ENCODE peak calls at places on chromosomes 3 and 15, in nine cellular contexts. R is heart right ventricle, C is lower lobe of right lung, X is A549, M is thoracic aorta, V is psoas muscle, Y is neural progenitor cell, B is uterus, K is lung. P is an unnamed sample. For H3K4me1, the result is how much of the 10 kb centered on the place peaks cover.

GRCh38 chr3:12265558-12265957 is 23.3 kb upstream of the PPARG start:
- DNase-seq in X (no peak), M (no peak), C (no peak), Y (no peak), R (no peak), K (no peak), B (no peak), V (no peak), P (no peak)

GRCh38 chr3:149120051-149120972 is 9.1 kb upstream of the HPS3 start:
- DNase-seq in K (no peak), B (no peak), X (peak), V (no peak), C (no peak), R (no peak), Y (peak), M (no peak), P (peak)

GRCh38 chr15:39788108-39788507 is 5.5 kb upstream of the FSIP1 start:
- DNase-seq in B (no peak), X (no peak), M (no peak), R (no peak), Y (no peak), K (no peak), C (no peak), V (no peak), P (no peak)

GRCh38 chr3:175805825-175806224 is 946.7 kb downstream of the NAALADL2 start:
- DNase-seq in M (no peak), C (no peak), B (no peak), R (no peak), Y (no peak), K (no peak), X (no peak), V (no peak), P (no peak)

GRCh38 chr15:69910511-69910910 is 187.2 kb downstream of the TLE3 start:
- DNase-seq in R (no peak), C (no peak), Y (peak), X (no peak), K (no peak), B (no peak), V (no peak), M (no peak), P (no peak)

GRCh38 chr15:92633001-92633400 is 22.6 kb downstream of the FAM174B start:
- DNase-seq in M (no peak), K (no peak), V (no peak), B (no peak), X (no peak), R (no peak), Y (no peak), C (no peak), P (no peak)

GRCh38 chr3:108319428-108320053 is 23.2 kb downstream of the HHLA2 start:
- DNase-seq in X (no peak), V (no peak), Y (no peak), K (peak), B (no peak), R (no peak), M (no peak), C (no peak), P (no peak)

GRCh38 chr3:60935709-60936108 is 315.5 kb downstream of the FHIT start:
- DNase-seq in Y (no peak), M (no peak), B (no peak), C (no peak), V (no peak), R (no peak), K (no peak), X (no peak), P (peak)

GRCh38 chr15:97840501-97840900 is 120.0 kb upstream of the ARRDC4 start:
- DNase-seq in C (no peak), K (no peak), Y (no peak), B (no peak), R (no peak), M (no peak), V (no peak), X (no peak), P (no peak)

GRCh38 chr15:27820232-27820631 is 278.9 kb downstream of the OCA2 start:
- DNase-seq in B (no peak), V (no peak), K (no peak), X (no peak), Y (no peak), C (no peak), R (no peak), M (no peak), P (no peak)

GRCh38 chr15:38714309-38715072 is 149.9 kb upstream of the RASGRP1 start:
- DNase-seq in M (no peak), V (no peak), B (no peak), X (no peak), K (no peak), Y (no peak), C (no peak), R (no peak), P (peak)

GRCh38 chr3:133503409-133503808 is 70.1 kb upstream of the CDV3 start:
- DNase-seq in C (no peak), B (no peak), K (no peak), R (no peak), X (no peak), Y (no peak), M (no peak), V (no peak), P (no peak)

GRCh38 chr3:10394491-10395025 is 73.6 kb upstream of the SEC13 start:
- DNase-seq in K (no peak), V (no peak), X (no peak), M (no peak), Y (no peak), B (no peak), C (no peak), R (no peak), P (no peak)

GRCh38 chr3:187368251-187368733 is at the start of gene RTP4:
- DNase-seq in C (no peak), M (no peak), K (no peak), R (no peak), Y (no peak), V (no peak), X (no peak), B (peak), P (no peak)

GRCh38 chr15:80514071-80514780 is 110.0 kb downstream of the ARNT2 start:
- DNase-seq in K (no peak), Y (no peak), X (no peak), V (no peak), R (no peak), C (no peak), M (no peak), B (no peak), P (peak)

GRCh38 chr3:13494463-13495350 is 14.6 kb downstream of the HDAC11 start:
- DNase-seq in K (no peak), C (peak), R (no peak), M (no peak), B (no peak), V (no peak), Y (peak), X (peak), P (no peak)

GRCh38 chr3:132326251-132326650 is 9.0 kb downstream of the ACP3 start:
- DNase-seq in K (no peak), R (no peak), M (no peak), X (no peak), C (no peak), Y (no peak), B (no peak), V (no peak), P (no peak)

GRCh38 chr15:58758141-58758540 is 8.6 kb upstream of the ADAM10 start:
- DNase-seq in C (no peak), X (no peak), R (no peak), Y (no peak), V (no peak), B (no peak), M (no peak), K (no peak), P (no peak)

GRCh38 chr3:12229896-12230295 is 59.0 kb upstream of the PPARG start:
- DNase-seq in M (no peak), Y (no peak), R (no peak), X (no peak), K (peak), B (no peak), C (peak), V (no peak), P (no peak)

GRCh38 chr3:169112153-169112892 is 551.2 kb downstream of the MECOM start:
- DNase-seq in V (no peak), X (no peak), M (no peak), K (no peak), R (no peak), Y (no peak), B (no peak), C (no peak), P (peak)

GRCh38 chr3:126539558-126540250 is 15.7 kb downstream of the CHST13 start:
- DNase-seq in C (peak), K (no peak), B (peak), R (no peak), V (no peak), Y (no peak), M (no peak), X (no peak), P (no peak)

GRCh38 chr3:25007974-25008658 is 419.9 kb upstream of the RARB start:
- DNase-seq in V (no peak), B (no peak), R (no peak), M (no peak), Y (no peak), K (no peak), X (no peak), C (no peak), P (peak)

GRCh38 chr3:28664123-28664522 is 315.5 kb upstream of the AZI2 start:
- DNase-seq in K (no peak), V (no peak), C (no peak), B (no peak), M (no peak), R (no peak), Y (no peak), X (no peak), P (no peak)

GRCh38 chr15:37618368-37618767 is 316.1 kb upstream of the TMCO5A start:
- DNase-seq in R (no peak), X (no peak), K (no peak), B (no peak), Y (no peak), V (no peak), M (no peak), C (no peak), P (no peak)

GRCh38 chr3:64889991-64890390 is 202.2 kb upstream of the ADAMTS9 start:
- DNase-seq in B (peak), Y (no peak), V (peak), R (peak), K (no peak), M (no peak), X (no peak), C (no peak), P (no peak)

GRCh38 chr3:129121792-129122696 is at the start of gene RAB43:
- DNase-seq in X (peak), R (peak), V (peak), K (peak), M (peak), Y (peak), B (peak), C (peak), P (peak)

GRCh38 chr3:105157016-105157765 is 209.5 kb upstream of the ALCAM start:
- DNase-seq in B (no peak), M (no peak), R (no peak), Y (peak), K (no peak), V (no peak), X (no peak), C (no peak), P (no peak)

GRCh38 chr3:97612632-97613031 is 151.9 kb upstream of the ARL6 start:
- DNase-seq in V (no peak), C (no peak), B (no peak), Y (no peak), X (no peak), M (no peak), R (no peak), K (no peak), P (no peak)

GRCh38 chr3:17602126-17602525 is 140.3 kb downstream of the TBC1D5 start:
- DNase-seq in C (no peak), B (no peak), R (no peak), Y (no peak), X (no peak), K (no peak), V (no peak), M (no peak), P (peak)

GRCh38 chr3:4394048-4394447 is 73.0 kb downstream of the SUMF1 start:
- DNase-seq in X (no peak), V (no peak), B (no peak), M (no peak), Y (no peak), C (no peak), R (no peak), K (no peak), P (no peak)

GRCh38 chr3:15899438-15899837 is 101.7 kb upstream of the ANKRD28 start:
- DNase-seq in R (no peak), X (no peak), Y (no peak), C (no peak), V (no peak), B (no peak), K (no peak), M (no peak), P (no peak)

GRCh38 chr15:77915261-77915960 is 162.1 kb downstream of the TBC1D2B start:
- DNase-seq in C (no peak), V (no peak), R (no peak), K (no peak), B (no peak), X (no peak), M (no peak), Y (no peak), P (no peak)

GRCh38 chr15:80891006-80891405 is 98.6 kb downstream of the MESD start:
- DNase-seq in X (no peak), Y (no peak), K (no peak), R (no peak), M (no peak), V (no peak), B (no peak), C (no peak), P (no peak)

GRCh38 chr3:104909188-104909587 is 457.5 kb upstream of the ALCAM start:
- DNase-seq in B (no peak), K (no peak), X (no peak), R (no peak), C (no peak), M (no peak), Y (no peak), V (no peak), P (peak)

GRCh38 chr3:72630614-72631344 is 217.5 kb downstream of the SHQ1 start:
- DNase-seq in K (no peak), X (no peak), Y (no peak), C (no peak), R (no peak), V (no peak), M (no peak), B (no peak), P (no peak)

GRCh38 chr3:72628065-72628464 is 220.2 kb downstream of the SHQ1 start:
- DNase-seq in M (no peak), X (no peak), V (no peak), B (no peak), C (no peak), K (no peak), Y (no peak), R (no peak), P (peak)

GRCh38 chr3:72632129-72632528 is 216.1 kb downstream of the SHQ1 start:
- DNase-seq in B (no peak), X (no peak), Y (no peak), K (no peak), C (no peak), V (no peak), M (no peak), R (no peak), P (peak)

GRCh38 chr3:72627276-72627675 is 221.0 kb downstream of the SHQ1 start:
- DNase-seq in B (no peak), R (no peak), Y (no peak), M (no peak), X (no peak), V (no peak), C (no peak), K (no peak), P (no peak)

GRCh38 chr3:72629191-72629611 is 219.0 kb downstream of the SHQ1 start:
- DNase-seq in Y (no peak), M (no peak), K (no peak), C (no peak), V (no peak), R (no peak), B (no peak), X (no peak), P (peak)
- H3K4me1 ChIP-seq in Y (under half), M (under half), K (under half), C (under half), V (under half), R (under half), B (under half), X (under half), P (under half)

GRCh38 chr15:83747050-83747717 is 93.3 kb downstream of the ADAMTSL3 start:
- DNase-seq in V (no peak), M (no peak), K (no peak), Y (peak), X (no peak), R (no peak), C (no peak), B (peak), P (peak)
- TF ChIP-seq CTCF in V (peak), M (peak), K (no peak), Y (peak), X (no peak), R (peak), C (peak), B (peak), P (peak)

GRCh38 chr3:151265866-151266265 is 12.5 kb downstream of the P2RY14 start:
- DNase-seq in B (no peak), C (peak), M (no peak), X (no peak), R (no peak), V (no peak), Y (peak), K (no peak), P (no peak)
- H3K4me1 ChIP-seq in B (under half), C (under half), M (under half), X (under half), R (under half), V (under half), Y (under half), K (under half), P (under half)

GRCh38 chr3:140456974-140457373 is 220.9 kb upstream of the TRIM42 start:
- DNase-seq in X (no peak), V (no peak), C (no peak), R (no peak), M (no peak), K (no peak), B (no peak), Y (no peak), P (no peak)
- TF ChIP-seq CTCF in X (no peak), V (no peak), C (no peak), R (no peak), M (no peak), K (no peak), B (no peak), Y (no peak), P (no peak)

GRCh38 chr3:141969711-141970110 is 93.3 kb downstream of the ATP1B3 start:
- DNase-seq in K (no peak), X (no peak), C (no peak), Y (no peak), R (no peak), M (no peak), B (no peak), V (no peak), P (no peak)
- H3K4me1 ChIP-seq in K (under half), X (under half), C (under half), Y (under half), R (under half), M (under half), B (under half), V (under half), P (under half)

GRCh38 chr3:52896613-52897012 is 735 bp downstream of the STIMATE start:
- DNase-seq in V (no peak), R (no peak), M (no peak), Y (peak), C (no peak), K (peak), B (no peak), X (no peak), P (no peak)

GRCh38 chr3:52897130-52898109 is at the start of gene STIMATE:
- DNase-seq in R (peak), K (peak), Y (peak), M (peak), B (peak), X (peak), C (peak), V (peak), P (peak)

GRCh38 chr3:52894756-52895155 is 2.6 kb downstream of the STIMATE start:
- DNase-seq in C (no peak), X (no peak), B (no peak), M (no peak), V (no peak), Y (no peak), R (no peak), K (no peak), P (no peak)

GRCh38 chr3:52893723-52894122 is 3.6 kb downstream of the STIMATE start:
- DNase-seq in R (no peak), X (no peak), K (no peak), M (no peak), C (no peak), V (no peak), Y (no peak), B (no peak), P (no peak)

DNA sequence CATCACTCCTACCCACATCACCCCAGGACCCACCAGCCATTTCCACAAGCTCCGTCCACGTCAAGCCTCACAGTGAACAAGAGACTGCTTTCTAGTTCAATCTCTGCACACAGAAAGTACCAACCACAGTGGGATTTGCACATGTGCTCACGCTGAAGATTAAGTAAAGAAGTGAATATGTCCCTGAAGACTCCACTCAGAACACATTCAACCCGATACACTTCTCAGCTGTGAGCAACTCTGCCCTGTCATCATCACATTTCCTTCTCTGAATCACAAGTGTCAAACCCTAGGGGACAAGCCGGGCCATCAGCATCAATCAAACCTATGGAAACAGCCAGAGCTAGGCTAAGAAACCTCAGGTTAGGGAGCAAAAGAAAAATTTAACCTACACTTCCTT is 1.9 kb downstream of the STIMATE start:
- DNase-seq in Y (no peak), V (no peak), B (no peak), R (no peak), M (no peak), C (no peak), K (no peak), X (no peak), P (no peak)
- TF ChIP-seq CTCF in Y (no peak), V (no peak), B (no peak), R (no peak), M (no peak), C (no peak), K (no peak), X (no peak), P (no peak)

DNA sequence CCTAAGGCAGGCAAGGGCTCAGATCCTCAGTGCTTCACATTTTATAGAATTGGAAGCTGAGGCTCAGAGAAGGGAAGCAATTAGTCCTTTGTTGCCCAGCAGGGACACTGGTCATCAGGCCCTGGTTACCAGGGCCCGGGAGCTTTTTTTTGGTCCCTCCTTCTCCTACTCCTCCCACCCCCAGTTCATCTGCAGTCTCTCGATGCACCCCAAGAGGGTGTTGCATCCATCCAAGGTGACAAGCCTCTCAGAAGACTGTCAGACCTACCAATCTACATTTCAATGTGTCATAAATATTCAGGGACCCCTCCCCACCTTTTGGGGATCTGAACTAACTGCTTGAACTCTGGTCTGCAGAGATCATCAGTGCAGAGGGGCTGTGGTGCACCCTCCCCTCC is 31.9 kb downstream of the RNU5B-1 start:
- DNase-seq in K (no peak), X (no peak), B (no peak), C (no peak), Y (peak), V (no peak), R (no peak), M (no peak), P (no peak)
- H3K4me1 ChIP-seq in K (under half), X (under half), B (under half), C (under half), Y (half or more), V (under half), R (under half), M (under half), P (under half)

GRCh38 chr3:173789530-173789929 is 392.0 kb downstream of the NLGN1 start:
- DNase-seq in B (no peak), C (no peak), Y (no peak), V (no peak), K (no peak), R (no peak), M (no peak), X (no peak), P (peak)

DNA sequence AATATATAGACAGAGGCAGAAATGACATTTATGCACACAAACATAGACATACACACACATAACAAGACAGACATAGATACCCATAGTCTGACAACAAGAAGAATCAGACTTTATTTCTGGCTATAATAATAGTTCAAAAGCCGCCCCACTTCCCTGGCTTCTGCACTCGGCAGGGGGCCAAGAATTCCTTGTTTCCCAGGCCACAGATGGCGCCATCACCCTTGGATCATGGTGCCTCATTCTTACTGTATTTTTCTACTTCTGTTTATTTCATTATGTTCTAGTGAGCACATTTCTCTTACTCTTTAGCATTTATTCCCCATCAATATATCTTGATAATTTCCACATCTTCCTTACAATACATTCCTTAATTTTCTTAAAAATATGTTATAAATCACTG is 387.5 kb downstream of the NLGN1 start:
- DNase-seq in M (no peak), K (no peak), V (no peak), X (no peak), Y (peak), B (no peak), R (no peak), C (no peak), P (no peak)
- TF ChIP-seq CTCF in M (no peak), K (no peak), V (no peak), X (no peak), Y (peak), B (no peak), R (no peak), C (no peak), P (peak)

P was measured in foreskin keratinocyte.